ENCODE peak calls at places on chromosomes 16 and 17, in four cellular contexts. One of them, this sample, is unnamed.

GRCh38 chr16:88558457-88559442 is 11.5 kb upstream of the ZC3H18 start:
- DNase-seq in K562: peak; percentile 79
- DNase-seq in HepG2: peak; percentile 82
- DNase-seq in A549: peak; percentile 83
- DNase-seq in this sample: peak; percentile 75

GRCh38 chr17:18950944-18951905 is 740 bp upstream of the SLC5A10 start:
- DNase-seq in HepG2: no peak
- DNase-seq in K562: no peak
- DNase-seq in A549: no peak
- DNase-seq in this sample: peak; percentile 32

GRCh38 chr17:76686538-76687277 is 24.1 kb downstream of the MXRA7 start:
- DNase-seq in K562: peak; percentile 6
- DNase-seq in HepG2: no peak
- DNase-seq in A549: no peak
- DNase-seq in this sample: no peak

GRCh38 chr16:1408171-1408837 is 6.2 kb downstream of the UNKL start:
- DNase-seq in K562: peak; percentile 99
- DNase-seq in A549: peak; percentile 88
- DNase-seq in HepG2: peak; percentile 76
- DNase-seq in this sample: peak; percentile 85

GRCh38 chr17:6576038-6576437 is 19.7 kb upstream of the PITPNM3 start:
- DNase-seq in A549: no peak
- DNase-seq in HepG2: no peak
- DNase-seq in K562: no peak
- DNase-seq in this sample: no peak

GRCh38 chr17:60646701-60647100 is 30.9 kb upstream of the BCAS3 start:
- DNase-seq in A549: no peak
- DNase-seq in K562: no peak
- DNase-seq in HepG2: no peak
- DNase-seq in this sample: no peak

GRCh38 chr16:15640966-15641365 is 2.0 kb downstream of the MARF1 start:
- DNase-seq in HepG2: no peak
- DNase-seq in K562: no peak
- DNase-seq in A549: no peak
- DNase-seq in this sample: no peak

GRCh38 chr17:11925271-11926021 is 71.8 kb downstream of the ZNF18 start:
- DNase-seq in A549: no peak
- DNase-seq in K562: no peak
- DNase-seq in HepG2: no peak
- DNase-seq in this sample: no peak

GRCh38 chr17:21463779-21464407 is 87.7 kb downstream of the KCNJ12 start:
- DNase-seq in A549: no peak
- DNase-seq in HepG2: no peak
- DNase-seq in K562: no peak
- DNase-seq in this sample: no peak

GRCh38 chr17:79362086-79362995 is 248.5 kb downstream of the RBFOX3 start:
- DNase-seq in HepG2: no peak
- DNase-seq in K562: no peak
- DNase-seq in A549: no peak
- DNase-seq in this sample: no peak

GRCh38 chr17:68161644-68162428 is 86.0 kb upstream of the AMZ2 start:
- DNase-seq in K562: no peak
- DNase-seq in A549: no peak
- DNase-seq in HepG2: no peak
- DNase-seq in this sample: no peak

GRCh38 chr16:85396879-85397871 is 215.9 kb upstream of the GSE1 start:
- DNase-seq in HepG2: peak; percentile 49
- DNase-seq in A549: peak; percentile 28
- DNase-seq in K562: peak; percentile 75
- DNase-seq in this sample: peak; percentile 61

DNA sequence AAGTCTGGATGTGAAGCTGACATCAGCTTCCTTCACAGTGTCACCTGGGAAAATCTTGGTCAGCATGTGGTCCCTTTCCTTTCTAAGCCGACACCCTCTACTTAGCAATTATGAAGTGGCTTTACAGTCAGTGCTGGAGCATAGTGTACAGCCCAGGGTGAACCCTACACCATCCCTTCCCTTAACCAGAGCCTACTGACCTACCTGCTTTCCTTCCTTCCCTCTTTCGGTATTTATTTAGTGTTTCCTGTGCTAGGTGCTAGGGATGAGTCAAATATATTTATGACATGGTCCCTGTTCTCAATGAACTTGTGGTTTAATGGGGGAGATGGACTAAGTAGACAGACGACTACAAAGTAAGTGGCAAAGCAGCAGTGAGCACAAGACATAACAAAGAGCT is 77.5 kb downstream of the CDK5R1 start:
- DNase-seq in K562: no peak
- DNase-seq in A549: no peak
- DNase-seq in HepG2: no peak
- DNase-seq in this sample: no peak
- TF ChIP-seq MYC in K562: no peak
- TF ChIP-seq MYC in A549: no peak
- TF ChIP-seq MYC in HepG2: no peak
- TF ChIP-seq MYC in this sample: no peak

GRCh38 chr16:8572063-8572918 is 18.0 kb downstream of the TMEM114 start:
- DNase-seq in HepG2: no peak
- DNase-seq in A549: no peak
- DNase-seq in K562: no peak
- DNase-seq in this sample: no peak

GRCh38 chr16:8568231-8568617 is 22.1 kb downstream of the TMEM114 start:
- DNase-seq in K562: no peak
- DNase-seq in HepG2: no peak
- DNase-seq in A549: no peak
- DNase-seq in this sample: no peak

GRCh38 chr16:8572919-8573724 is 17.2 kb downstream of the TMEM114 start:
- DNase-seq in K562: peak; percentile 31
- DNase-seq in HepG2: peak; percentile 61
- DNase-seq in A549: peak; percentile 53
- DNase-seq in this sample: peak; percentile 56

GRCh38 chr16:8569650-8570338 is 20.5 kb downstream of the TMEM114 start:
- DNase-seq in A549: no peak
- DNase-seq in K562: no peak
- DNase-seq in HepG2: no peak
- DNase-seq in this sample: no peak

GRCh38 chr16:8571061-8571596 is 19.2 kb downstream of the TMEM114 start:
- DNase-seq in HepG2: peak; percentile 94
- DNase-seq in A549: peak; percentile 19
- DNase-seq in K562: no peak
- DNase-seq in this sample: peak; percentile 44
- TF ChIP-seq MYC in HepG2: no peak
- TF ChIP-seq MYC in A549: no peak
- TF ChIP-seq MYC in K562: no peak
- TF ChIP-seq MYC in this sample: no peak

GRCh38 chr17:40452074-40452787 is 9.0 kb downstream of the IGFBP4 start:
- DNase-seq in A549: peak; percentile 67
- DNase-seq in HepG2: no peak
- DNase-seq in K562: no peak
- DNase-seq in this sample: no peak
- TF ChIP-seq MYC in A549: no peak
- TF ChIP-seq MYC in HepG2: no peak
- TF ChIP-seq MYC in K562: no peak
- TF ChIP-seq MYC in this sample: no peak

DNA sequence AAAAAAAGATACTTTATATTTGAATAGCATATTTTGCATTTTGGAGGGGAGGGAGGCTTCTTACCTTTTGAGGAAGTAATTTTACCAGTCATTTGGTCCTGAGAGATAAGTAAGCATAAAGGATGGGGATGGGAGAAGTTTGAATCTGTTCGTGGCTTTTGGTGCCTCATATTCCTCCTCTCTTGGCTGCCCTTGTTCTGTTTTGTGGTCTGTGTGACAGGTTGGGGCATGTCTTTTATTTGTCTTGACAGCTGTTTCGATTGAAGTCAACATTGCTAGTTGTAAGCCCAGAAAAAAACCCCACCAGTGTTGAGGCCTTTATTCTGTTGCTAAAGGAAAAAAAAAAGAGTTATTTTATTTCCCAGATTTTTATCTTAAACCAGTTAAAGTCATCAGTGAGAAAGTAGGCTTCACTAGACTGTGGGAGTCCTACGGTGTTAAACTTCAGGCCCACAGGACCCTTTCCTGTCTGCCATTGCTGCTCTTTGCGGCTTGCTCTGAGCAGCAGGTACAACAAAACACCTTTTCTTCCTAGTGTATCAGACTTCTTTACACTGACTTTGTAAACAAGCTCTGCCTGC is 11.4 kb downstream of the SLC7A6 start:
- DNase-seq in HepG2: peak; percentile 35
- DNase-seq in K562: no peak
- DNase-seq in A549: no peak
- DNase-seq in this sample: peak; percentile 64
- TF ChIP-seq MYC in HepG2: no peak
- TF ChIP-seq MYC in K562: no peak
- TF ChIP-seq MYC in A549: no peak
- TF ChIP-seq MYC in this sample: no peak

GRCh38 chr16:81442909-81443687 is 1.5 kb upstream of the CMIP start:
- DNase-seq in A549: no peak
- DNase-seq in HepG2: peak; percentile 45
- DNase-seq in K562: no peak
- DNase-seq in this sample: no peak

GRCh38 chr16:81442220-81442908 is 2.2 kb upstream of the CMIP start:
- DNase-seq in HepG2: no peak
- DNase-seq in A549: no peak
- DNase-seq in K562: no peak
- DNase-seq in this sample: no peak

GRCh38 chr16:81445143-81445922 is 725 bp downstream of the CMIP start:
- DNase-seq in K562: peak; percentile 82
- DNase-seq in A549: no peak
- DNase-seq in HepG2: no peak
- DNase-seq in this sample: peak; percentile 70

GRCh38 chr16:81444448-81445121 is at the start of gene CMIP:
- DNase-seq in A549: peak; percentile 83
- DNase-seq in K562: peak; percentile 98
- DNase-seq in HepG2: peak; percentile 68
- DNase-seq in this sample: peak; percentile 86

GRCh38 chr16:81443688-81444447 is 740 bp upstream of the CMIP start:
- DNase-seq in A549: no peak
- DNase-seq in K562: no peak
- DNase-seq in HepG2: no peak
- DNase-seq in this sample: no peak
- TF ChIP-seq MYC in A549: no peak
- TF ChIP-seq MYC in K562: peak; percentile 47
- TF ChIP-seq MYC in HepG2: no peak
- TF ChIP-seq MYC in this sample: no peak